ENCODE peak calls at places on chromosomes 4 and X, in nine cellular contexts. Q, C, H, F, O, L, M, U and S are unnamed samples.

GRCh38 chr4:87078987-87079469 is 141.4 kb downstream of the KLHL8 start:
- DNase-seq in Q (no peak), C (no peak), H (no peak), F (no peak), O (no peak), L (no peak), M (peak), U (no peak), S (no peak)

GRCh38 chrX:112840382-112841113 is at the start of gene AMOT:
- DNase-seq in Q (peak), C (peak), H (peak), F (peak), O (peak), L (peak), M (no peak), U (peak), S (no peak)

GRCh38 chrX:104195489-104196084 is 29.3 kb downstream of the FAM199X start:
- DNase-seq in Q (peak), C (no peak), H (no peak), F (peak), O (no peak), L (no peak), M (peak), U (peak), S (no peak)

GRCh38 chr4:112330921-112331320 is 33.8 kb downstream of the ALPK1 start:
- DNase-seq in Q (no peak), C (no peak), H (no peak), F (no peak), O (no peak), L (no peak), M (no peak), U (no peak), S (no peak)

GRCh38 chr4:1418494-1419285 is 12.4 kb upstream of the NKX1-1 start:
- DNase-seq in Q (no peak), C (no peak), H (no peak), F (no peak), O (no peak), L (peak), M (no peak), U (no peak), S (peak)

GRCh38 chrX:19899234-19899788 is 11.9 kb upstream of the SH3KBP1 start:
- DNase-seq in Q (no peak), C (no peak), H (no peak), F (no peak), O (no peak), L (no peak), M (no peak), U (no peak), S (no peak)

GRCh38 chr4:83074086-83074704 is 39.2 kb downstream of the COPS4 start:
- DNase-seq in Q (peak), C (peak), H (no peak), F (peak), O (no peak), L (no peak), M (peak), U (peak), S (peak)

GRCh38 chrX:102517331-102517730 is 792 bp upstream of the TMSB15A start:
- DNase-seq in Q (no peak), C (no peak), H (no peak), F (no peak), O (no peak), L (no peak), M (no peak), U (no peak), S (no peak)

GRCh38 chrX:54776987-54777672 is 20.9 kb downstream of the ITIH6 start:
- DNase-seq in Q (no peak), C (no peak), H (no peak), F (no peak), O (no peak), L (no peak), M (no peak), U (no peak), S (no peak)

GRCh38 chrX:69539437-69539836 is 35.3 kb downstream of the NALF2 start:
- DNase-seq in Q (peak), C (no peak), H (no peak), F (no peak), O (no peak), L (no peak), M (no peak), U (no peak), S (no peak)

GRCh38 chr4:41361831-41362646 is 105.3 kb downstream of the UCHL1 start:
- DNase-seq in Q (no peak), C (no peak), H (no peak), F (peak), O (no peak), L (no peak), M (no peak), U (no peak), S (no peak)

GRCh38 chrX:12825801-12826200 is 34.6 kb downstream of the PRPS2 start:
- DNase-seq in Q (no peak), C (no peak), H (no peak), F (no peak), O (no peak), L (no peak), M (no peak), U (no peak), S (no peak)

GRCh38 chrX:31932769-31933168 is 860.9 kb upstream of the FTHL17 start:
- DNase-seq in Q (no peak), C (no peak), H (no peak), F (no peak), O (no peak), L (no peak), M (no peak), U (no peak), S (no peak)

GRCh38 chr4:80005863-80006262 is 67.2 kb downstream of the ANTXR2 start:
- DNase-seq in Q (no peak), C (no peak), H (no peak), F (no peak), O (no peak), L (no peak), M (no peak), U (no peak), S (no peak)

GRCh38 chr4:122341906-122342305 is 36.9 kb upstream of the ADAD1 start:
- DNase-seq in Q (no peak), C (no peak), H (no peak), F (no peak), O (no peak), L (no peak), M (peak), U (no peak), S (no peak)

GRCh38 chrX:72714471-72714916 is 388 bp upstream of the PHKA1 start:
- DNase-seq in Q (no peak), C (peak), H (no peak), F (no peak), O (peak), L (no peak), M (peak), U (peak), S (peak)

GRCh38 chrX:53133400-53133799 is 39.5 kb downstream of the KANTR start:
- DNase-seq in Q (no peak), C (no peak), H (no peak), F (no peak), O (no peak), L (no peak), M (no peak), U (no peak), S (no peak)

DNA sequence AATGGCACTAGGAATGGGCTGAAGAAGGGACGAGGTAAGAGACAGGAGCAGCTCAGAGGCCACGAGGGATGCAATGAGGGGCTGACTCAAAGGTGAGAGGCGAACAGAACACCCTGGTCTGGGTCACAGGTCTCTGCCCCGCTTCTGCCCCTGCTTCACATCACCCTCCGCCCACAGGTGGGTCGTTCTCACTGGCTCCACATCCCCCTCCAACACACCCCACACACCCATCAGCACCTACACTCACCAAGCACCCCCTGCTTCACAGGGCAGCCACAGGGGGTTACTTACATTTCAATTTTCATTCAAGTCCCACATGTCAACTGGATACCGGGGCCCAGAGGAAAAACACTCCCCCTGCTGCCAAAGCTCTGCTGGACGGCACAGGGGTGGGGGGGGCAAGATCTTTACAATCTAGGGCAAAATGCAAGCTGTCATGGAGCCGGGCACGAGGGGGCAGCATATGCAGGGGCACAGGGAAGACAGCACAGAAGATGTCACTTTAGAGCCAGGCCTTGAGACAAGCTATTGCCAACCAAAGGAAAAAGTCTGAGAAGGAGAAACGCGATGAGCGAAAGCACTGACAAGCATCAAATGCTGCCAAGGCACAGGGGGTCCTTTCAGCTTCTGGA is 94.1 kb downstream of the AFAP1 start:
- DNase-seq in Q (no peak), C (peak), H (no peak), F (no peak), O (peak), L (no peak), M (no peak), U (no peak), S (no peak)
- TF ChIP-seq CTCF in Q (no peak), C (peak), H (no peak), F (no peak), O (no peak), L (no peak), M (no peak), U (peak), S (peak)

DNA sequence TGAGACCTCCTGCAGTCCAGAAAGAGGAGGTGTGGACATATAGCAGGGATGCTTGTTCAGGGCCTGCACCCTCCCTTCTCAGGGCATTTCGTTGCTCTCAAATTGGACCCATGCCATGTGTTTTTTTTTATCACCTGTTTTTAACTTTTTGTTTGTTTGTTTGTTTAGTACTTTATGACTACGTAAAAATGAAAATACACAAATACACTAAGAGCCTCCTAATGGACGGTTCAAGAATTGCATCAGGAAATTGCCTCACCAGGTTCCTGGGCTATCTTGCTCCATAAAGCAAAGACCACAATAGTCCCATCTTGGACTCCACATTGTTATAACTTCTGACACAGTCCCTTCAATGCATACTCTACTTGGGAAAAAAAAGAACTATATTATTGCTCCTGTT is 1685.9 kb upstream of the TENM3 start:
- DNase-seq in Q (peak), C (no peak), H (no peak), F (peak), O (no peak), L (no peak), M (no peak), U (no peak), S (no peak)
- TF ChIP-seq CTCF in Q (peak), C (peak), H (no peak), F (no peak), O (peak), L (peak), M (no peak), U (peak), S (no peak)

GRCh38 chrX:30831082-30831481 is 58.0 kb downstream of the TAB3 start:
- DNase-seq in Q (no peak), C (no peak), H (peak), F (peak), O (no peak), L (no peak), M (no peak), U (no peak), S (no peak)

GRCh38 chrX:30830544-30830943 is 58.5 kb downstream of the TAB3 start:
- DNase-seq in Q (no peak), C (no peak), H (no peak), F (no peak), O (no peak), L (no peak), M (no peak), U (no peak), S (no peak)

GRCh38 chrX:30835373-30835772 is 53.7 kb downstream of the TAB3 start:
- DNase-seq in Q (no peak), C (no peak), H (no peak), F (no peak), O (no peak), L (no peak), M (no peak), U (no peak), S (no peak)
- TF ChIP-seq CTCF in Q (no peak), C (no peak), H (no peak), F (no peak), O (no peak), L (no peak), M (no peak), U (no peak), S (no peak)

DNA sequence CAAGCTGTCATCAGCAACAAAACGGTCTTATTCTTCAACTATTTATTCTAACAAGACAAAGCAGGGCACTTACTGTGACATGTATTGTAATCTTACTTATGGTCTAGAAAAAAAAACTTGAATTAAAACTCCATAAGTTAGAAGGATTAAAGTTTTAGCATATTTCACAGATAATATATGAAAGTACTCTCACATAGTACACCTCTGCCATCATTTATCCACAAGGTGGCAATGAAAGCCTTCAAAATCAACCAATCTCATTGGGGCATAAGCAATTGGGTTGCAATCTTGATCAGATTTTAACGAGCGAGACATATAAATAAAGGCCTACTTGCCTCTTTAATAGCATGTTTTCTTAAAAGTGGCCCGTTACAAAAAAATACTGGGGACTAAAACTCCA is 1382.9 kb downstream of the FAM133A start:
- DNase-seq in Q (no peak), C (no peak), H (no peak), F (no peak), O (no peak), L (no peak), M (no peak), U (no peak), S (no peak)
- TF ChIP-seq CTCF in Q (peak), C (peak), H (no peak), F (no peak), O (no peak), L (peak), M (peak), U (no peak), S (peak)